ENCODE peak calls at places on chromosomes 4 and X, in six cellular contexts. F is breast epithelium, O is lower leg skin, H is ovary, G is HepG2, B is H54. U is an unnamed sample.

GRCh38 chr4:138959421-138959820 is 56.2 kb upstream of the NOCT start:
- DNase-seq in G (no peak), O (no peak), B (no peak), H (no peak), F (no peak), U (no peak)

GRCh38 chr4:3520796-3521600 is 11.2 kb downstream of the LRPAP1 start:
- DNase-seq in O (peak), F (no peak), G (no peak), B (no peak), H (no peak), U (no peak)

GRCh38 chr4:165010991-165011390 is 20.8 kb upstream of the TRIM60 start:
- DNase-seq in G (no peak), H (no peak), O (no peak), B (no peak), F (no peak), U (no peak)

GRCh38 chr4:186304816-186305520 is 39.0 kb downstream of the F11 start:
- DNase-seq in O (peak), F (no peak), B (no peak), H (no peak), G (no peak), U (no peak)

GRCh38 chr4:102268355-102268754 is 76.9 kb downstream of the SLC39A8 start:
- DNase-seq in H (no peak), F (no peak), G (no peak), B (no peak), O (no peak), U (no peak)

GRCh38 chr4:110634320-110635154 is 11.7 kb upstream of the PITX2 start:
- DNase-seq in H (no peak), B (no peak), F (no peak), G (no peak), O (no peak), U (no peak)

GRCh38 chr4:153115322-153116100 is 88.7 kb upstream of the TRIM2 start:
- DNase-seq in H (no peak), B (peak), G (peak), O (peak), F (no peak), U (no peak)

GRCh38 chrX:130575831-130576404 is 174.1 kb downstream of the RBMX2 start:
- DNase-seq in F (no peak), H (peak), G (peak), B (peak), O (peak), U (no peak)

GRCh38 chr4:155143512-155143911 is 64.9 kb upstream of the NPY2R start:
- DNase-seq in O (no peak), H (no peak), F (no peak), G (no peak), B (no peak), U (no peak)

GRCh38 chr4:111435986-111436744 is 709.1 kb upstream of the FAM241A start:
- DNase-seq in H (no peak), B (no peak), F (no peak), O (no peak), G (no peak), U (no peak)

DNA sequence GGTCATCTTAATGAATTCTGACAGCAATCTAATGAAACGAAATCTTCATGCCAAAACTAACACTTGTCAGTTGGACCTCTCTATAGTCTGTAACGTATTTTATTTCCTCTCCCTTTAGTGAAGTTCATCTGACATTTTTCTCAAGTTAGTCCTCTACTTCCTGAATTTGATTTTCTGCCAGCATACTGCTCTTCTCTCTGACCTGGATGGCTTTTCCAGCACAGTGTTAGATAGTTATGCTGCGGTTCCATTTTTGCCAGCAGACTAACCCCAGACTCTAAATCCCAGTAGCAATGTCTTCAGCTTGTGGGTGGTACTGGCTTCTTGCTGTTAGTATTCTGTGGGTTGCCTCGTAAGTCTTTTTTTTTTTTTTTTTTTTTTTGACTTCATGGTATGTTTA is 146.7 kb upstream of the VEGFC start:
- DNase-seq in F (no peak), O (no peak), H (no peak), B (no peak), G (no peak), U (no peak)
- TF ChIP-seq POLR2A in F (no peak), O (no peak), H (no peak), B (no peak), G (no peak), U (no peak)

DNA sequence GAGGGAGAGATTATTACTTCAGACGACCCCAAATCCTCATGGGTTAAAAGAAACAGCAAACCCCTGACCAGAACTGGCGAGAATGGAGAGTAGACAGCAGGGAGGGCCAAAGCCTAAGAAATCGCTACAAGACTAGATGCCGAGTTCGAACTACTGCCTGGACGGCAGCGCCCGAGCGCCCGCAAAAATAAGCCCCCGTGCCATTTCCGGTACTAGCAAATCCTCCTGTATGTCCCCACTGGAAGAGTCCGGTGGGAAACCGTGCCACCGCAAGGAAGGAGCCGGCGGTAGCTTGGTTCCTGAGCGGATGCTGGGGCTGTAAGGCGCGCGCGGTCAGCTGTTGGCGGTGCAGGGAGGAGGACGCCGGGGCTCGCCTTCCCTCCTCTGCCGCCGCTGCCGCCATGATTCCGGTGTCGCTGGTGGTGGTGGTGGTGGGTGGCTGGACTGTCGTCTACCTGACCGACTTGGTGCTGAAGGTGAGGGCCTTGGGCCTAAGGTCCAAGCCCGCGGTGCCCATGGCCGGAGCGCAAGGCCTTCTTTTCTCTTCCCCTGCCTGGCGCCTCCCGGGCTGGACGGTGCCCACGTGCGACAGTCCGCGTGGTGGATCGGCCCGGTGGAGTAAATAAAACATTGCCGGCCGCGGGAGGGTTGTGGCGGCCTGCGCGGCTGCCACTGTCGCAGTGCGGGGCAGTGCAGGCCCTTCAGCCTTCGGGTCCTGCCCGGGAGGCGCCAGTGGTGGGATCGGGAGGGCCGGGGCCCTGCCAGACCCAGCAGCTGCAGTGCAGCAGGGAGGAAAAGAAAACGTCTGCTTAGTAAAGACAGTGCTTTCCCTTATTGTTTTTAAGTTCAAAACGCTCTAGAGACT is at the start of gene MBTPS2:
- DNase-seq in H (peak), G (peak), B (peak), F (peak), O (peak), U (peak)
- TF ChIP-seq POLR2A in H (peak), G (peak), B (peak), F (no peak), O (no peak), U (peak)

GRCh38 chrX:118347131-118347530 is 1.2 kb downstream of the WDR44 start:
- DNase-seq in F (no peak), B (no peak), O (no peak), H (no peak), G (peak), U (no peak)
- TF ChIP-seq POLR2A in F (no peak), B (no peak), O (no peak), H (no peak), G (no peak), U (no peak)

DNA sequence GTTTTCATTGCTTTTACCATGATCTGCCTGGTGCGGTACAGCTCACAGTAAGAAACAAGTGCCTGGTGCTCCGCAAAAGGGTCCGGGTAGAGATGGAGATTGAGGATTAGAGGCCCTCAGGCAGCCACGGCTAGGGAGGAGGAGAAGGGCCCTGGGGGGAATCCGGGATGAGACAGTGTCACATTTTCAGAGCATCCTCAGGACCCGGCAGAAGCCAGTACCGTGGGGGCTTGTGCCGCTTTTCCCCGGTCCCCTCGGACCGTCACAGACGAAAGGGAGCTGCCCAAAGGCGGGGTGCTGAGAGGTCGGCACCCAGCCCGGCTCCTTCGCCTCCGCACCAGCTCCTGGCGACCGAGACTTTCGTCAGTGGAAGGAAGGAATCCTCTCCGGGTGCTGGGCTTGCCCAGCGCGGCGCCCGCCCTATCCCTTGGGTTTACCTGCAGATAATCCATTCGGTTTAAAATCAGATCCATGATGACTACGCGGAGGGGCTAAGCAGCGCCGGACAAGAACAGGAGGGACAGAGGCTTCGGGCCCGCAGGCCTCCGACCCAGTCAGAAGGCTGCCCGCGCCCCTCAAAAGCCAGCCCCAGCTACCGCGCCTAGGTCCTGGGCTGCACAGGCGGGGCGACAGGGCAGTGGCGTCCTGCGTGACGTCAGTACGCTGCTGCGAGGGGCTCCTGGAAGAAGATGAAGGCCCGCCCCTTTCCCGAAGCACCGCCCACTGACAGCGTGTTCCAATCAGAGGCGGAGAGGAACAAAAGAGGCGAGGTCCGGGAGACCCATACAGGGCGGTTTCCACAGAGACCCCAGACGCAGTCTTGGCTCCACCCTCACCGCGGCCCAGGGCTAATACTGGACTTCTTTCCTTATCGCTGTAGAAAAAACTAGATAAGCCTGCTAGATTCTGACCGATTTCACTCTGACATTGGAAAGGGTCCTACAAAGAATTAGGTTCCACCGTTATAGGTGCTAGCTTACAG is at the start of gene BBS7:
- DNase-seq in F (peak), G (peak), O (peak), B (peak), H (peak), U (peak)
- TF ChIP-seq POLR2A in F (peak), G (peak), O (no peak), B (peak), H (peak), U (no peak)

DNA sequence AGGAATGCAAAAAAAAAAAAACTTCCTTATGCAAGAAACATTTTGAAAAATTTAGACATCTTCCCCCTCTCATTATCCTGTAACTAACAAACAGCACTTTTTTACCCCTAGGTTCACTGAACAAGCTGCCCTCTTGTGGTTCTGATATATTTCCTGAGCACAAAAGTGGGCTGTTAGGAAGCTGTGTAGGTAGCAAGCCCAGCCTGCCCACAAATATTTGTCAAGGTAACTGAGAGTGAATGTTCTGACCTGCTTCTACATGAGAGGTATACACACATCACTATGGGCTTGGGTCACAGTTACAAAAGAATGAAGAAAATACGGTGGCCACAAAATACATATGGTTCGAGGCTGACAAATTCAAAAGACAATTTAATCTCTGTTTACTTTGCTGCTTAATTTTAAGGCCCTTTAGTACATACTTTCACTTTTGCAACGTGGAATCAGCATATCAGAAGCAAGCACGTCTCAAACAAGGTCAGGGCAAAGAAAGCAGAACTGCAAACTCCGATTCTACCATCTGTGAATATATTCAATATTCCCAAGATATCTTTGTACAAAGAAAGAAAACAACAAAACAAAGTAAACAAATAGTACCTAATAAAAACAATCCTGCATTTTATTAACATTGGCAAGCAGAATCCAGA is 78.6 kb downstream of the RBM47 start:
- DNase-seq in G (peak), F (peak), O (no peak), H (no peak), B (no peak), U (no peak)
- TF ChIP-seq POLR2A in G (no peak), F (no peak), O (no peak), H (no peak), B (no peak), U (no peak)

GRCh38 chr4:86935833-86936721 is 1.3 kb downstream of the AFF1 start:
- DNase-seq in H (peak), F (peak), O (peak), G (peak), B (peak), U (no peak)
- TF ChIP-seq POLR2A in H (peak), F (peak), O (no peak), G (peak), B (peak), U (peak)

GRCh38 chrX:7515681-7516413 is 327.1 kb upstream of the VCX start:
- DNase-seq in F (no peak), H (no peak), G (no peak), O (no peak), B (no peak), U (no peak)
- TF ChIP-seq POLR2A in F (no peak), H (no peak), G (no peak), O (no peak), B (no peak), U (no peak)

U was measured in esophagus squamous epithelium.